ENCODE peak calls at places on chromosomes 5 and 9, in six cellular contexts. H is lung, N is fibroblast of villous mesenchyme, S is cardiac fibroblast, W is neural crest cell, G is right atrium auricular region. E is an unnamed sample.

GRCh38 chr5:136984772-136985455 is 514.2 kb downstream of the SPOCK1 start:
- DNase-seq in S (no peak), W (no peak), N (no peak), H (no peak), G (no peak), E (no peak)

GRCh38 chr9:123437201-123437600 is 81.2 kb downstream of the CRB2 start:
- DNase-seq in G (no peak), N (no peak), H (no peak), S (no peak), W (no peak), E (no peak)

GRCh38 chr5:82467006-82467561 is 188.9 kb upstream of the RPS23 start:
- DNase-seq in G (peak; percentile 61), H (no peak), N (peak; percentile 73), S (peak; percentile 70), W (no peak), E (no peak)

GRCh38 chr5:170480277-170480676 is 23.5 kb upstream of the KCNIP1 start:
- DNase-seq in G (no peak), N (no peak), S (no peak), W (no peak), H (no peak), E (no peak)

GRCh38 chr5:73791389-73791788 is 165.4 kb downstream of the ARHGEF28 start:
- DNase-seq in S (no peak), H (no peak), N (peak; percentile 25), G (no peak), W (no peak), E (no peak)

GRCh38 chr5:85533324-85533723 is 1084.4 kb upstream of the COX7C start:
- DNase-seq in N (no peak), W (no peak), S (no peak), H (no peak), G (no peak), E (no peak)

GRCh38 chr5:168920019-168920813 is 341.0 kb upstream of the PANK3 start:
- DNase-seq in W (no peak), H (no peak), G (no peak), N (no peak), S (no peak), E (no peak)

GRCh38 chr5:2755371-2755715 is 3.9 kb upstream of the IRX2 start:
- DNase-seq in W (no peak), N (no peak), G (peak; percentile 50), S (no peak), H (no peak), E (no peak)

GRCh38 chr5:168736201-168736940 is 157.2 kb upstream of the PANK3 start:
- DNase-seq in S (no peak), W (no peak), N (no peak), H (no peak), G (no peak), E (no peak)

GRCh38 chr5:129094924-129095797 is 612 bp downstream of the ISOC1 start:
- DNase-seq in N (peak; percentile 77), H (peak; percentile 69), W (peak; percentile 47), G (peak; percentile 74), S (peak; percentile 62), E (peak; percentile 54)

GRCh38 chr9:130665431-130666392 is 1.3 kb downstream of the PRDM12 start:
- DNase-seq in G (no peak), W (no peak), H (no peak), S (no peak), N (no peak), E (no peak)

DNA sequence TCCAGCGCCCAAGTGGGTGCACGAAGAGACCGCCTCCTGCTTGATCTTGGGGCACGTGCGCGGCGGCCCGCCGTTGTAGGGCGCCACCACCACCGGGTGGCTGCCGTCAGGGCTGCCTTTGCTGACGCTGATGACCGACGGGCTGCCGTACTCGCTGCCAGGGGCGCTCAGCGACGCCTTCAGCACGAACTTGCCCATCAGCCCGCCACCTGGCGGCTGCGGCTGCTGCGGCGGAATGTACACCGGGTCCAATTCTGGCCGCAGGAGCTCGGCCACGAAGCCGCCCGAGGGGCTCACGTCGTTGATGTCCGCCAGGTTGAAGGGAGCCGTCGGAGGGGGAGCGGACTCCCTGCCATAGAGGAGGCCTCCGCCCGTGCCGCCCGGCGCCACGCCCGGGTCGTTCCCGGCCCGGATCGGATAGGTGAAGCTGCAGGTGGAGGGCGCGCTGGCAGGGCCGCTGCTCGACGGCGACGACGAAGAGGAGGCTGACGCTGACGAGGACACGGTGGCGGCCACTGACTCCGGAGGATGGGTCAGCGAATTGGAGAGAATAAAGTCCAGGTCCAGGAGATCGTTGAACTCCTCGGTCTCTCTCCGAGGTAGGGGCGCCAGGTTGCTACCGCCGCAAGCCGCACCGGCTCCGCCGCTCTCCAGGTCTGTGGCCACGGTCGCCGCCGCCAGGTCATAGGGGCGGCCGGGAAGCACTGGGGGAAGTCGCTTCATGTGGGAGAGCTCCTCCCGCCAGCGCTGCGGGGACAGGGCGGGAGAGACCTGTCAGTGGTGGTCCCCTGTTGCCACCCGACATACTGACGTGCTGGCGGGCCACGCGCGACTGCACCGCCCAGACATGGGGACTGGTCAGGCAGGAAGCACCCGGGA is 1.8 kb downstream of the KLF4 start:
- DNase-seq in H (peak; percentile 51), N (peak; percentile 65), W (peak; percentile 49), S (peak; percentile 73), G (peak; percentile 73), E (peak; percentile 2)
- TF ChIP-seq CTCF in H (no peak), N (peak; percentile 58), W (peak; percentile 76), S (peak; percentile 41), G (peak; percentile 32), E (no peak)

DNA sequence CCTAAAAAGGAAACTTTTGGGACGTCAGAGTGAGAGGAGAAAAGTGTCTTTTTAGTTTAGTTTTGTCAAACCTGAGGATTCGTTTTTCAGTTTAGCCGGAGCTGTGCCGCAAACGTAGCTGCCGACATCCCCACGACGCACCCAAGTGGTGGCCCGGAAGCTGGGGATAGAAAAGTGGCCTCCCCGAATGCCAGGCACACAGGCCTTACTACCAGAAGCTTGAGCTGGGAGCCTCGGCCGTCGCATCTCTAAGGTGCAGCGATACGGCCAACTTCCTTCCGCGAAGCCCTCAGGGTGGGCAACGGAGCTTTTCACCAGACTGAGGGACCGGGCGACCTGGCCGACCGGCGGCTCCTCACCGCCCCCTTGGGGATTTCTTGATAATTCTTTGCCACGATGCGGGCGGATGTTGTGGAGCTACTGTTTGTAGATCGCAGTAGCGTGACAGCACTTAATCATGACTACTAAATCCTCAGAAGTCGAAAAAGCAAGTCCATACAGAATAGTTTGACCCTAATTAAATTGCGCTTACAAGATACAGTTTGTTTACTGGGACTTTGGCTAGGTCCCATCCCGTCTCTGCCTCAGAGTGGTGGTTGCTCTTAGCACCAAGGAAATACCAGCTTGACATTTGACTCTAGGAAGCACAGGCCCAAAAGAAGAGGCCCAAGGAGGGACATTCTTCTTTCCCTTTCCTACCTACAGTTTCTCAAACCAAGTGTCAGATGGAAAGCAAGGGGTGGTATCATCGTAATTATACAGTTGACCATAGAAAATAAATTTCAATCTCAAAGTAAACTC is 584 bp upstream of the TMEM267 start:
- DNase-seq in N (peak; percentile 87), S (peak; percentile 87), W (peak; percentile 80), G (peak; percentile 86), H (peak; percentile 86), E (peak; percentile 74)
- TF ChIP-seq CTCF in N (peak; percentile 64), S (peak; percentile 56), W (peak; percentile 79), G (peak; percentile 79), H (peak; percentile 49), E (peak; percentile 83)

GRCh38 chr9:125361837-125362531 is 100.4 kb downstream of the GAPVD1 start:
- DNase-seq in G (no peak), N (peak; percentile 25), H (no peak), S (peak; percentile 32), W (no peak), E (no peak)
- TF ChIP-seq CTCF in G (no peak), N (peak; percentile 41), H (no peak), S (peak; percentile 18), W (peak; percentile 45), E (peak; percentile 15)

DNA sequence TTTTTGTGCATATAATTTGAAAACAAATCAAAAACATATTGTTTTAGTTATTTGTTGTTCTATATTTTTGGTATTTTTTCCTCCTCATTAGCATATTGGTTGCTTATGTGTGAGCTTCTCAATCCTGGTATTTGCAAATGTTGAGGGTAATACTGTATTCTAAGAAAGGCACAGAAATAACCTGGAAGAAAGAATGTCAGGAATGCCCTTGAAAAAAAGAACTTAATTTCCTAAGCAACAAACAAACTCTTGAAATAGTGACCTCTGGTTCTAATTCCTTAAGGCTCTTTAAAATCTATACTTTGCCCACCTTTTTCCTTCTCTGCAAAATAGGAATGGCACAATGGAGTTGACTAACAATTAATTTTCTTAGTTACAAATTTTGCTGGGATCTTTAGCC is 117.5 kb downstream of the HMHB1 start:
- DNase-seq in W (no peak), S (no peak), H (no peak), G (no peak), N (no peak), E (no peak)
- TF ChIP-seq CTCF in W (no peak), S (no peak), H (no peak), G (no peak), N (no peak), E (no peak)

GRCh38 chr9:4315582-4316215 is 15.8 kb upstream of the GLIS3 start:
- DNase-seq in W (peak; percentile 70), N (peak; percentile 80), H (peak; percentile 71), G (peak; percentile 76), S (peak; percentile 89), E (peak; percentile 66)
- TF ChIP-seq CTCF in W (peak; percentile 89), N (peak; percentile 74), H (peak; percentile 77), G (peak; percentile 73), S (peak; percentile 97), E (peak; percentile 78)

GRCh38 chr9:16496908-16497307 is 373.6 kb downstream of the BNC2 start:
- DNase-seq in G (no peak), S (no peak), W (no peak), H (no peak), N (no peak), E (no peak)
- TF ChIP-seq CTCF in G (no peak), S (peak; percentile 11), W (no peak), H (no peak), N (no peak), E (no peak)

DNA sequence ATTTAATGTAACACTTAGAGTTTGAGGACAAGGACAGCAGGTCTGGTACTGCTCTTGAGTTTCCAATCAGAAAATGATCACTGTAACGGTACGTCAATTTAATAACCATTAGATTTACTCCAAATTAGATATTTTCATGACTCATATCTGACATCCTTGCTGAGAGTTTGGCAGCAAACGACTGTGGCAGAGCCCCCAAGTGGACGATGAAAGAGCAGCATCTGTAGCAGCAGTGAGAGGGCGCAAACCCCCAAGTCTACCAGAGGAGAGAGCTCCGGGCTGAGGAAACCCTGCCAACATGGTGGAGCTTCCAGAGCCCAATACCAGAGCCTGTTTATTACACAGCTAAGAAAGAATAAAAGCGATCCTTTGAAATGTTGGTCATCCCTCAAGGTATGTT is 73.2 kb upstream of the EPB41L4A start:
- DNase-seq in N (peak; percentile 28), S (peak; percentile 62), H (peak; percentile 45), W (peak; percentile 23), G (peak; percentile 70), E (no peak)
- TF ChIP-seq CTCF in N (peak; percentile 68), S (peak; percentile 57), H (peak; percentile 50), W (peak; percentile 57), G (no peak), E (no peak)

GRCh38 chr9:132810314-132810713 is 67.8 kb downstream of the AK8 start:
- DNase-seq in G (no peak), H (no peak), N (no peak), S (no peak), W (no peak), E (no peak)
- TF ChIP-seq CTCF in G (no peak), H (no peak), N (no peak), S (no peak), W (no peak), E (no peak)